ENCODE peak calls at places on chromosomes 13 and 19, in five cellular contexts. H, P, L, Z and E are unnamed samples.
A peak's percentile ranks its signal among the peaks of the same experiment; 100 is the strongest.

GRCh38 chr19:4352701-4353121 is 9.3 kb downstream of the MPND start:
- DNase-seq in Z (peak; percentile 67), P (peak; percentile 72), L (no peak), H (peak; percentile 68), E (peak; percentile 73)

GRCh38 chr13:113050856-113051431 is 54.6 kb upstream of the F7 start:
- DNase-seq in Z (no peak), H (no peak), P (no peak), L (no peak), E (no peak)

GRCh38 chr13:31380728-31381127 is 181.0 kb downstream of the B3GLCT start:
- DNase-seq in L (no peak), Z (no peak), P (peak; percentile 37), H (no peak), E (no peak)

GRCh38 chr13:60696602-60697001 is 299.6 kb downstream of the TDRD3 start:
- DNase-seq in L (no peak), P (no peak), H (no peak), Z (no peak), E (no peak)

GRCh38 chr13:47334173-47334572 is 437.3 kb upstream of the HTR2A start:
- DNase-seq in H (no peak), P (no peak), Z (no peak), L (no peak), E (peak; percentile 73)

GRCh38 chr19:46841458-46842083 is 9.1 kb downstream of the AP2S1 start:
- DNase-seq in L (no peak), H (no peak), P (no peak), Z (peak; percentile 74), E (peak; percentile 72)

GRCh38 chr13:35995136-35995535 is 136.0 kb downstream of the DCLK1 start:
- DNase-seq in P (no peak), L (no peak), H (no peak), Z (no peak), E (no peak)

GRCh38 chr19:33388231-33388816 is 14.8 kb downstream of the CEBPG start:
- DNase-seq in H (no peak), Z (no peak), L (no peak), P (no peak), E (no peak)

GRCh38 chr19:7923295-7924191 is 2.4 kb downstream of the CTXN1 start:
- DNase-seq in H (no peak), Z (no peak), P (no peak), L (no peak), E (no peak)

GRCh38 chr19:55393362-55393761 is 7.6 kb downstream of the RPL28 start:
- DNase-seq in L (no peak), H (no peak), Z (no peak), P (no peak), E (no peak)

GRCh38 chr19:1259873-1260748 is 9.0 kb upstream of the CIRBP start:
- DNase-seq in H (no peak), L (no peak), P (no peak), Z (peak; percentile 67), E (no peak)

GRCh38 chr13:38763446-38764381 is 76.8 kb downstream of the FREM2 start:
- DNase-seq in P (peak; percentile 61), H (peak; percentile 37), Z (peak; percentile 63), L (peak; percentile 19), E (peak; percentile 40)

GRCh38 chr19:31289976-31290375 is 59.3 kb downstream of the TSHZ3 start:
- DNase-seq in Z (no peak), P (no peak), H (no peak), L (no peak), E (no peak)

GRCh38 chr19:49636230-49636932 is 3.6 kb downstream of the RRAS start:
- DNase-seq in L (no peak), H (no peak), Z (no peak), P (no peak), E (peak; percentile 7)

GRCh38 chr13:96238241-96238640 is 148.3 kb downstream of the HS6ST3 start:
- DNase-seq in P (no peak), Z (no peak), H (no peak), L (no peak), E (no peak)

GRCh38 chr13:99860736-99861135 is 110.8 kb downstream of the ZIC5 start:
- DNase-seq in H (no peak), P (peak; percentile 84), Z (no peak), L (no peak), E (no peak)
- H2BK12ac ChIP-seq in H (no peak overlapping the region), P (no peak overlapping the region), Z (no peak overlapping the region), L (no peak overlapping the region), E (no peak overlapping the region)

DNA sequence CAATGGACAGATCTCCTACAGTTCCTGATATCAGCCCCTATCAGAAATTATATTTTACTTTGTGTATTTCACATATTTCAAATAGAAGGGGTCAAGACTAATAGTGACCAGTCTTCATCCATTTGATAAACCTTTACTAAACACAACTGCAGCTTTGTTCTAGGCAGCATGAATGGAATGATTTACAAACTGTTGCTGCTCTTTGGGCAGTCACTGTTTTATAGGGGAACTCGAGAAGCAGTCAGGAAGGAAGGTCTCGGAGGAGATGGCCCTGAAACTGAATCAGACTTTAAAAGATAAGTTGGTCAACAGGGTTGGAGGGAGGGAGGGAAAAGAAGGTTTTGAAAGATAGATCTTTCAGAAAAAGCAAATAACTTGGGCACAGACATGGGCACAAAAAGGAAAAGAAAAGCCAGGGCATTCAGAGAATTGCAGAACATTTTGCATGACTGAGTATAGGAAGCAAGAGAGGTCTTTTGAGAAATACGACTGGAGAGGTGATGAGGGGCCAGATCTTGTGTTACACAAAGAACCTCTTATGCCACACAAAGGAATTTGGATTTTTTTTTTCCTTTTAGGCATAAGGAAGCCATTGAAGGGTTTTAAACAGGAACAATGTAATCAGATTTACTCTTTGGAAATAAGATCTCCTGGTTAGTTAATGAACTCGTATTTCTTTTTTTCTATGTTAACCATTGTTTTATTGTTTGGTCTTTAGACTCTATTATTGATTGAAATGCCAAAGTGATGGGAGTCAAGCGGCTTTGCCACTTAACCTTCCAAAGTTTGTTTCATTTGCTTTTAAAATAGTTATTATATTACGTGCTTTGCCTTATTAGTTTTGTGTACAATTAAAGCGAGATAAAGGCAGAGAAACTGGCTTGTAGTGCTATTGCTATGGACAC is 37.5 kb upstream of the SACS start:
- DNase-seq in L (no peak), H (no peak), Z (no peak), P (no peak), E (no peak)
- H3K4ac ChIP-seq in L (no peak overlapping the region), H (no peak overlapping the region), Z (no peak overlapping the region), P (no peak overlapping the region), E (no peak overlapping the region)

GRCh38 chr13:114130131-114130707 is 2.2 kb downstream of the RASA3 start:
- DNase-seq in H (no peak), L (no peak), P (no peak), Z (no peak), E (peak; percentile 44)

GRCh38 chr13:114134111-114134943 is 1.9 kb upstream of the RASA3 start:
- DNase-seq in L (no peak), H (no peak), P (no peak), Z (no peak), E (no peak)

GRCh38 chr13:114131581-114132418 is 623 bp downstream of the RASA3 start:
- DNase-seq in Z (no peak), H (no peak), P (no peak), L (no peak), E (no peak)

GRCh38 chr13:114130708-114131580 is 1.5 kb downstream of the RASA3 start:
- DNase-seq in L (no peak), H (peak; percentile 55), P (no peak), Z (no peak), E (peak; percentile 97)

DNA sequence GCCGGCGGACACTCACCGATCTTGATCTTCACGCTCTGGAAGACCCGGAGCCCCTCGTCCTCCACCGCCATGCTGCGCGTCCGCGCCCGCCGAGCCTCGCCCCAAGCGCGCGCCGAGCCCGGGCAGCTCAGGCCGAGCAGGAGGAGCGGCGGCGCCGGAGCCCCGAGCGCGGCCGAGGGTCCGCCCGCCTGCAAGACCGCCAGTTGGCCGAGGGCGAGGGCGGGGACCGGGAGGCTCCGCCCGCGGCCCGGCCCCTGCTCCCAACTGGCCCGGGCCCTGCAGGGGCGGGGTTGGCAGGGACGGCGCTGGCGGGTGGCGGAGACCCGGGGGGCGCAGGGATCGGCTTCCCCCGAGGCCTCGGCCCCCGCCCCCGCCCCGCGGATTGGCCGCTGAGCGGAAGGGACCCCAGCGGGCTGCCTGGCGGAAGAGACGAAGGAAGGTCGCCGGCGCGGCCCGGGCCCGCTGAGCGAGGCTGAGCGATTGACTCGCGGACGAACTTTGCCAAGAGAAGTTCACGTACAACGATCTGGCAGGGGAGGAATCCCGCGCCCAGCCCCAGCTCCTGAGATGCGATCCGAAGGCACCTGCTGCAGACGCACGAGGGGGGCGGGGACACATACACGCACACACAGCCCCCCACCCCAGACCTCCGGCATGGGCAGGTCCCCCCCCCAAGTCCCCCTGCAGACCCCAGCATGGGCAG is at the start of gene RASA3:
- DNase-seq in P (peak; percentile 84), L (peak; percentile 58), Z (peak; percentile 27), H (peak; percentile 90), E (peak; percentile 83)
- H2BK12ac ChIP-seq in P (no peak within 1 kb of the TSS), L (peak within 1 kb of the TSS; percentile 80), Z (peak within 1 kb of the TSS; percentile 27), H (no peak within 1 kb of the TSS), E (peak within 1 kb of the TSS; percentile 28)

GRCh38 chr19:11171144-11171543 is 15.6 kb upstream of the SPC24 start:
- DNase-seq in Z (no peak), P (no peak), L (no peak), H (no peak), E (no peak)
- H3K4ac ChIP-seq in Z (no peak overlapping the region), P (no peak overlapping the region), L (no peak overlapping the region), H (no peak overlapping the region), E (no peak overlapping the region)

GRCh38 chr19:40055049-40055448 is 982 bp downstream of the ZNF780B start:
- DNase-seq in P (no peak), H (no peak), Z (no peak), L (no peak), E (no peak)

GRCh38 chr19:40057166-40057565 is 1.1 kb upstream of the ZNF780B start:
- DNase-seq in H (no peak), L (no peak), P (no peak), Z (no peak), E (no peak)

GRCh38 chr19:40055832-40056504 is at the start of gene ZNF780B:
- DNase-seq in P (peak; percentile 15), Z (peak; percentile 48), H (peak; percentile 70), L (peak; percentile 5), E (peak; percentile 69)

GRCh38 chr19:40056505-40056904 is 474 bp upstream of the ZNF780B start:
- DNase-seq in L (no peak), P (no peak), Z (no peak), H (no peak), E (no peak)

DNA sequence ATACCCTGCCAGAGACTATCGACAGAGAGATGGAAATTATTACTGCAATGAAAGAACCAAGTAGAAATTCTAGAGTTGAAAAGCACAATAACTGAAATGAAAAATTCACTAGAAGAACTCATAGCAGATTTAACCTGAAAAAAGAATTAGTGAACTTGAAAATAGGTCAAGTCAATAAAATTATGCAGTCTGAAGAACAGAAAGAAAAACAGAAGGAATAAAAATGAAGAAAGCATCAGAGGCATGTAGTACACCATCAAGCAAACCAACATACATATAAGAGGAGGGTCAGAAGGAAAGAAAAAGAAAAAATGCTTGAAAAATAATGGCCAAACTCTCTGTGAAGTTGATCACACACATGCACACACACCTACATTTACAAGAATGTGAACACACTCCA is 3.6 kb upstream of the ZNF780B start:
- DNase-seq in Z (no peak), P (no peak), L (no peak), H (no peak), E (no peak)
- H2BK12ac ChIP-seq in Z (no peak overlapping the region), P (no peak overlapping the region), L (no peak overlapping the region), H (no peak overlapping the region), E (no peak overlapping the region)